ENCODE peak calls at places on chromosome 21, in four cellular contexts. P, C, O and K are unnamed samples.

GRCh38 chr21:31416465-31416864 is 72.4 kb upstream of the TIAM1 start:
- DNase-seq in P (no peak), C (no peak), O (no peak), K (no peak)

GRCh38 chr21:42376338-42376982 is 10.1 kb upstream of the TFF1 start:
- DNase-seq in P (peak; percentile 52), O (peak; percentile 74), C (no peak), K (no peak)

GRCh38 chr21:42061866-42062542 is 9.1 kb upstream of the UMODL1 start:
- DNase-seq in C (no peak), O (peak; percentile 28), P (peak; percentile 98), K (no peak)

GRCh38 chr21:34147835-34148804 is 74.7 kb downstream of the MRPS6 start:
- DNase-seq in O (no peak), C (no peak), P (no peak), K (peak; percentile 13)

GRCh38 chr21:46146856-46147255 is 8.5 kb downstream of the FTCD start:
- DNase-seq in O (peak; percentile 10), C (no peak), P (no peak), K (no peak)

GRCh38 chr21:44737706-44738354 is 26.5 kb upstream of the TSPEAR start:
- DNase-seq in O (no peak), C (no peak), P (no peak), K (no peak)

GRCh38 chr21:34933609-34934345 is 115.3 kb downstream of the RUNX1 start:
- DNase-seq in P (peak; percentile 88), C (no peak), O (no peak), K (no peak)

GRCh38 chr21:43646550-43647260 is 12.6 kb downstream of the HSF2BP start:
- DNase-seq in P (peak; percentile 93), C (peak; percentile 58), O (peak; percentile 92), K (peak; percentile 89)

GRCh38 chr21:38839683-38840286 is 34.1 kb downstream of the ETS2 start:
- DNase-seq in P (no peak), O (no peak), C (no peak), K (no peak)

GRCh38 chr21:43313939-43314405 is 113.0 kb downstream of the SIK1 start:
- DNase-seq in C (no peak), P (no peak), O (no peak), K (no peak)

GRCh38 chr21:36337099-36337509 is 17.1 kb downstream of the MORC3 start:
- DNase-seq in P (no peak), O (no peak), C (no peak), K (no peak)

GRCh38 chr21:14864211-14865021 is 200.4 kb downstream of the NRIP1 start:
- DNase-seq in C (peak; percentile 36), O (peak; percentile 84), P (peak; percentile 16), K (peak; percentile 49)

GRCh38 chr21:43611598-43612369 is 47.5 kb downstream of the HSF2BP start:
- DNase-seq in P (peak; percentile 91), O (peak; percentile 84), C (no peak), K (peak; percentile 45)

GRCh38 chr21:42724226-42724920 is 71.0 kb downstream of the PDE9A start:
- DNase-seq in O (peak; percentile 81), C (no peak), P (no peak), K (peak; percentile 95)

GRCh38 chr21:37266515-37267221 is 466 bp downstream of the VPS26C start:
- DNase-seq in P (peak; percentile 93), O (no peak), C (peak; percentile 28), K (no peak)

GRCh38 chr21:42388740-42389448 is 7.0 kb downstream of the TMPRSS3 start:
- DNase-seq in O (peak; percentile 45), C (no peak), P (peak; percentile 87), K (no peak)

GRCh38 chr21:36499578-36500471 is 19.9 kb upstream of the CLDN14 start:
- DNase-seq in C (no peak), O (peak; percentile 60), P (no peak), K (no peak)

GRCh38 chr21:46391773-46392172 is 66.9 kb upstream of the DIP2A start:
- DNase-seq in O (no peak), C (no peak), P (no peak), K (no peak)

GRCh38 chr21:35239811-35240219 is 190.7 kb upstream of the RUNX1 start:
- DNase-seq in P (no peak), C (no peak), O (no peak), K (no peak)

GRCh38 chr21:21177353-21177986 is 179.3 kb downstream of the NCAM2 start:
- DNase-seq in O (no peak), C (no peak), P (no peak), K (no peak)

GRCh38 chr21:43861716-43862115 is 3.3 kb upstream of the AGPAT3 start:
- DNase-seq in O (no peak), C (no peak), P (peak; percentile 44), K (no peak)

GRCh38 chr21:44748621-44749020 is 37.2 kb upstream of the TSPEAR start:
- DNase-seq in O (no peak), P (no peak), C (no peak), K (no peak)

GRCh38 chr21:44418108-44418875 is 37.0 kb upstream of the LRRC3 start:
- DNase-seq in P (no peak), C (no peak), O (peak; percentile 11), K (no peak)

GRCh38 chr21:42672699-42673458 is 19.5 kb downstream of the PDE9A start:
- DNase-seq in O (no peak), P (no peak), C (no peak), K (no peak)

GRCh38 chr21:20999567-21000169 is 1.5 kb downstream of the NCAM2 start:
- DNase-seq in P (peak; percentile 57), C (peak; percentile 17), O (no peak), K (peak; percentile 39)

GRCh38 chr21:44686843-44687561 is 5.0 kb upstream of the KRTAP12-1 start:
- DNase-seq in O (no peak), C (no peak), P (no peak), K (no peak)

GRCh38 chr21:25934771-25935224 is 200.0 kb downstream of the GABPA start:
- DNase-seq in C (no peak), P (peak; percentile 21), O (no peak), K (no peak)

GRCh38 chr21:36355868-36356267 is 29.3 kb upstream of the CHAF1B start:
- DNase-seq in O (no peak), C (no peak), P (no peak), K (no peak)

GRCh38 chr21:45012661-45013270 is 61.6 kb upstream of the ADARB1 start:
- DNase-seq in O (peak; percentile 23), P (no peak), C (no peak), K (no peak)

GRCh38 chr21:27268290-27268689 is 301.4 kb upstream of the ADAMTS5 start:
- DNase-seq in C (no peak), P (no peak), O (no peak), K (peak; percentile 25)

GRCh38 chr21:46603228-46603627 is 1.7 kb downstream of the S100B start:
- DNase-seq in O (no peak), P (no peak), C (no peak), K (peak; percentile 59)

GRCh38 chr21:38095220-38095619 is 161.6 kb upstream of the KCNJ15 start:
- DNase-seq in P (no peak), O (no peak), C (no peak), K (no peak)

GRCh38 chr21:25572895-25573310 is 34.4 kb downstream of the MRPL39 start:
- DNase-seq in C (no peak), O (no peak), P (peak; percentile 70), K (no peak)

GRCh38 chr21:31557956-31558838 is 101.3 kb upstream of the SOD1 start:
- DNase-seq in C (peak; percentile 52), P (peak; percentile 59), O (peak; percentile 33), K (no peak)

GRCh38 chr21:18138507-18138906 is 106.1 kb upstream of the CHODL start:
- DNase-seq in P (no peak), C (no peak), O (no peak), K (no peak)

GRCh38 chr21:38930838-38931237 is 125.1 kb downstream of the ETS2 start:
- DNase-seq in P (no peak), O (no peak), C (no peak), K (no peak)